ENCODE peak calls at places on chromosome 15, in eight cellular contexts. Q is stomach, L is endothelial cell of umbilical vein, M is transverse colon, W is HCT116, U is K562, D is suprapubic skin, R is breast epithelium. V is an unnamed sample.

GRCh38 chr15:93040288-93041158 is 48.5 kb downstream of the RGMA start:
- DNase-seq in Q (no peak), L (no peak), M (no peak), W (no peak), U (no peak), D (peak; percentile 55), R (peak; percentile 52), V (no peak)

GRCh38 chr15:48393650-48394049 is 62.4 kb downstream of the DUT start:
- DNase-seq in Q (peak; percentile 81), L (peak; percentile 97), M (peak; percentile 19), W (no peak), U (no peak), D (no peak), R (no peak), V (no peak)

GRCh38 chr15:59456114-59456513 is 18.1 kb downstream of the FAM81A start:
- DNase-seq in Q (peak; percentile 87), L (no peak), M (peak; percentile 89), W (peak; percentile 8), U (no peak), D (no peak), R (peak; percentile 66), V (no peak)

GRCh38 chr15:90871097-90871715 is 2.8 kb downstream of the FURIN start:
- DNase-seq in Q (no peak), L (no peak), M (peak; percentile 41), W (no peak), U (peak; percentile 66), D (no peak), R (no peak), V (peak; percentile 46)

GRCh38 chr15:37088436-37088835 is 11.9 kb downstream of the MEIS2 start:
- DNase-seq in Q (no peak), L (no peak), M (no peak), W (no peak), U (no peak), D (no peak), R (no peak), V (no peak)

GRCh38 chr15:62648954-62649353 is 393.6 kb upstream of the TPM1 start:
- DNase-seq in Q (no peak), L (no peak), M (no peak), W (peak; percentile 18), U (no peak), D (no peak), R (no peak), V (no peak)

GRCh38 chr15:40471105-40471777 is 457 bp downstream of the CHST14 start:
- DNase-seq in Q (no peak), L (peak; percentile 41), M (peak; percentile 36), W (no peak), U (peak; percentile 95), D (peak; percentile 69), R (no peak), V (peak; percentile 44)

GRCh38 chr15:98963459-98963858 is 44.1 kb downstream of the PGPEP1L start:
- DNase-seq in Q (no peak), L (no peak), M (no peak), W (no peak), U (no peak), D (no peak), R (no peak), V (no peak)

GRCh38 chr15:27057904-27058645 is 87.1 kb downstream of the GABRG3 start:
- DNase-seq in Q (no peak), L (no peak), M (no peak), W (no peak), U (no peak), D (no peak), R (no peak), V (no peak)

GRCh38 chr15:32802296-32802936 is 84.6 kb downstream of the GREM1 start:
- DNase-seq in Q (no peak), L (no peak), M (no peak), W (no peak), U (no peak), D (no peak), R (no peak), V (no peak)

GRCh38 chr15:36914962-36915808 is 185.2 kb downstream of the MEIS2 start:
- DNase-seq in Q (no peak), L (peak; percentile 17), M (no peak), W (no peak), U (no peak), D (no peak), R (no peak), V (no peak)

GRCh38 chr15:84982301-84982920 is 755 bp downstream of the PDE8A start:
- DNase-seq in Q (peak; percentile 48), L (peak; percentile 58), M (peak; percentile 70), W (no peak), U (peak; percentile 38), D (peak; percentile 75), R (no peak), V (no peak)

GRCh38 chr15:84981711-84982300 is at the start of gene PDE8A:
- DNase-seq in Q (peak; percentile 60), L (peak; percentile 57), M (peak; percentile 63), W (no peak), U (peak; percentile 75), D (peak; percentile 71), R (no peak), V (peak; percentile 45)

GRCh38 chr15:84980196-84981053 is 1.2 kb upstream of the PDE8A start:
- DNase-seq in Q (peak; percentile 85), L (peak; percentile 90), M (peak; percentile 88), W (peak; percentile 67), U (peak; percentile 85), D (peak; percentile 91), R (peak; percentile 69), V (peak; percentile 81)

GRCh38 chr15:84979651-84980050 is 2.0 kb upstream of the PDE8A start:
- DNase-seq in Q (no peak), L (no peak), M (peak; percentile 36), W (no peak), U (peak; percentile 62), D (no peak), R (no peak), V (no peak)

GRCh38 chr15:84981054-84981710 is 474 bp upstream of the PDE8A start:
- DNase-seq in Q (peak; percentile 97), L (peak; percentile 97), M (peak; percentile 97), W (peak; percentile 92), U (peak; percentile 96), D (peak; percentile 94), R (peak; percentile 89), V (peak; percentile 95)
- TF ChIP-seq POLR2AphosphoS5 in Q (peak; percentile 85), L (peak; percentile 56), M (peak; percentile 69), W (peak; percentile 65), U (peak; percentile 14), D (peak; percentile 87), R (peak; percentile 67), V (no peak)

DNA sequence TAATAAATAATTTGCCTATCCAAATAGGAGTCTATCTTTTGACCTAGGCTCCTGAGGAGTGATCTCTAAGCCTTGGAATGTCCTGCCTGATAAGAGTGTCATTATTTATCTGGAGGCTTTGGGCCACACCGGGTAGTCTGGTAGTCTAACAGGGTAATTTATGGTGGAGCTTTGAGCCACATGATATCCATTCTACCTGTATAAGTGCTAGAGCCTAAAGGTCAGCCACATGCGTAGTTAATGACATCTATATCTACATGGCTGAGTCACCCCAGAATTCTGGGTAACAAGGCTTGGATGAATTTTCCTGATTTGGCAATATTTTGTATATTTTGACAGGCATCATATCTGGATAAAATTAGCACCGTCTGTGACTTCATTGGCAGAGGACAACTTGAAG is 681.4 kb downstream of the MCTP2 start:
- DNase-seq in Q (no peak), L (no peak), M (no peak), W (no peak), U (no peak), D (no peak), R (no peak), V (no peak)
- TF ChIP-seq POLR2A in Q (no peak), L (no peak), M (no peak), W (no peak), U (no peak), D (no peak), R (no peak), V (no peak)

DNA sequence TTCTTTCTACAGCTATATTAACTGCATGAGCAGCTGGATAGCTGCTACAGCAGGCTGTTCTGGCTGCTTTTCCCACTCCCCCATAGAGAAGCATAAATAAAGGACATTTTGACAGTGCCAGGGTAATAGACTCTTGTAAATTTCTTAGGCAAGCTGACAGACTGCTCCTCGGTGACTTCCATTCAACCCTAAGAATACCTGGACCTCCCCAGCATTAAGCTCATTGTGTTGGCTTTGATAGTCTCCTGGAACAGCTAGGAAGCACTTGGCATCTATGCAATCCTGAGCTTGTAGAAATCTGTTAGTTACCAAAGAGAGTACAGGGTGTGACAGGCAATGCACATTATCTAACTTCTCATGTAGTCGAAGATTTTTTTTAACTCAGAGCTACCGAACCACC is 475.4 kb downstream of the AGBL1 start:
- DNase-seq in Q (no peak), L (no peak), M (no peak), W (no peak), U (no peak), D (no peak), R (no peak), V (no peak)
- TF ChIP-seq POLR2AphosphoS5 in Q (no peak), L (no peak), M (no peak), W (no peak), U (no peak), D (no peak), R (no peak), V (no peak)

GRCh38 chr15:42213481-42213880 is 5.4 kb upstream of the VPS39 start:
- DNase-seq in Q (no peak), L (no peak), M (no peak), W (no peak), U (no peak), D (no peak), R (no peak), V (no peak)

GRCh38 chr15:42202653-42203052 is 5.5 kb downstream of the VPS39 start:
- DNase-seq in Q (no peak), L (no peak), M (no peak), W (no peak), U (no peak), D (no peak), R (no peak), V (no peak)

GRCh38 chr15:42203891-42204290 is 4.2 kb downstream of the VPS39 start:
- DNase-seq in Q (no peak), L (no peak), M (no peak), W (no peak), U (no peak), D (no peak), R (no peak), V (no peak)

GRCh38 chr15:42210703-42211102 is 2.6 kb upstream of the VPS39 start:
- DNase-seq in Q (no peak), L (no peak), M (no peak), W (no peak), U (no peak), D (no peak), R (no peak), V (no peak)

DNA sequence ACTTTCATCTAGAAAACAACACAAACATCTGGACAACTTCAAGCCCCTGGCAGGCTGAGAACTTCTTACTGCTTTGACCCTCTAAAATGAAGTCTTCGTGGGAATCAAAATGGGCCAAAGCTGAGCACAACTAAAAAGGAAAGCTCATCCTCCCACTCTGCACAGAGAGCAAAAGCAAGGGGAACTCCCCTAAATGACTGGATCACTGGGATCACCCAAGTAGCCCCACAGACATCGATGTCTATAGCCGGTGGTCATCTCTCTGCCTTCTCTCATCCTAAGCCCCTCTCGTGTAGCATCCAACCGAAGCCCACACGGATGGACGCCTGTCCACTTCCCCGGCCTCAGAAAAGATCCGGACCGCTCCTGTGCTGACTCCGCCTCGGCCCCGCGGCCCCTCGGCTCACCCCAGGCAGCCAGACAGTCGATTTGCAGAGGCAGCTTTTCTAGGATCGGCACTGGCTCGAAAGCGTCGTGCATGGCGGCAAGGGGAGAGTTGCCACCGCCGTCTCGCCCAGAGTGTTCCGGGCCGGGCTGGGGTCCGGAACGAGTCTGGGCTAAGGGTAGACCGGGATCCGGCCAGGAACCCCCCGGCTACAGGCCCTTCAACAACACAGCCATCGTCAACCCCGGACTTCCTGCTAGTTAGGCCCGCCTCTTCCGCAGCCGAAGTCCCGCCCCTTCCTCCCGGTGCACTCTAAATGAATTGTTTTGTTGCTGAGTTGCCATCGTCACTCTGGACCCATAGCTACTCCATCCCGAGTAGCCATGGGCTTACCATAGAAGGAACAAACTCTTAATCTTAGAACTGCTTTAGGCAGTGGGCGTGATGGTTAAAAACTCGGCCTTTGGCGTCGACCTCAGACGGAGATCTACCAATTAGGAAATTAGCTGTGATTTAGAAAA is at the start of gene VPS39:
- DNase-seq in Q (peak; percentile 85), L (peak; percentile 92), M (peak; percentile 86), W (peak; percentile 45), U (peak; percentile 90), D (peak; percentile 94), R (peak; percentile 75), V (peak; percentile 78)
- TF ChIP-seq POLR2A in Q (no peak), L (peak; percentile 88), M (peak; percentile 76), W (peak; percentile 61), U (peak; percentile 92), D (peak; percentile 69), R (no peak), V (peak; percentile 83)

V was measured in GM12892.